ENCODE peak calls at places on chromosomes 6 and 20, in five cellular contexts. R, F, K, V and N are unnamed samples.

GRCh38 chr6:43511824-43512415 is 1.8 kb upstream of the LRRC73 start:
- DNase-seq in R (no peak), F (no peak), K (no peak), V (no peak), N (no peak)

GRCh38 chr6:118668761-118669411 is 17.5 kb upstream of the CEP85L start:
- DNase-seq in K (no peak), V (no peak), R (no peak), F (no peak), N (no peak)

GRCh38 chr20:34262488-34263288 is 21.5 kb downstream of the ASIP start:
- DNase-seq in R (no peak), F (no peak), K (no peak), V (no peak), N (no peak)

GRCh38 chr6:31935829-31936228 is 8.3 kb downstream of the C2 start:
- DNase-seq in R (no peak), V (no peak), K (no peak), F (no peak), N (no peak)

GRCh38 chr20:13397300-13397724 is 176.2 kb downstream of the ISM1 start:
- DNase-seq in R (no peak), K (no peak), V (no peak), F (no peak), N (no peak)

GRCh38 chr6:143000771-143001170 is 55.8 kb upstream of the HIVEP2 start:
- DNase-seq in V (no peak), R (no peak), F (no peak), K (no peak), N (no peak)

GRCh38 chr20:64074963-64075362 is 4.4 kb downstream of the RGS19 start:
- DNase-seq in K (no peak), R (no peak), F (no peak), V (no peak), N (no peak)

GRCh38 chr6:149266659-149267058 is 50.9 kb upstream of the TAB2 start:
- DNase-seq in V (no peak), R (no peak), F (no peak), K (no peak), N (no peak)

GRCh38 chr20:59016795-59017492 is 2.3 kb upstream of the TUBB1 start:
- DNase-seq in V (no peak), F (no peak), R (no peak), K (no peak), N (no peak)

GRCh38 chr20:63696628-63697356 is at the start of gene TNFRSF6B:
- DNase-seq in V (no peak), F (peak; percentile 86), R (no peak), K (no peak), N (peak; percentile 55)

GRCh38 chr6:63476302-63476701 is 96.0 kb upstream of the LOC128125822 start:
- DNase-seq in F (no peak), K (no peak), V (no peak), R (no peak), N (no peak)

GRCh38 chr20:51042657-51043247 is 19.8 kb upstream of the KCNG1 start:
- DNase-seq in R (peak; percentile 22), F (no peak), V (no peak), K (no peak), N (no peak)

GRCh38 chr20:44069203-44069931 is 117.6 kb downstream of the JPH2 start:
- DNase-seq in K (no peak), F (peak; percentile 77), V (no peak), R (no peak), N (no peak)

GRCh38 chr6:11785449-11785951 is 6.9 kb upstream of the ADTRP start:
- DNase-seq in F (no peak), V (no peak), K (no peak), R (no peak), N (no peak)

GRCh38 chr6:11783524-11784064 is 5.0 kb upstream of the ADTRP start:
- DNase-seq in F (no peak), K (no peak), R (no peak), V (no peak), N (no peak)

GRCh38 chr6:11784341-11784740 is 5.7 kb upstream of the ADTRP start:
- DNase-seq in R (no peak), K (no peak), V (no peak), F (no peak), N (no peak)

GRCh38 chr6:11788043-11788442 is 9.4 kb upstream of the ADTRP start:
- DNase-seq in K (no peak), F (no peak), R (no peak), V (no peak), N (no peak)

DNA sequence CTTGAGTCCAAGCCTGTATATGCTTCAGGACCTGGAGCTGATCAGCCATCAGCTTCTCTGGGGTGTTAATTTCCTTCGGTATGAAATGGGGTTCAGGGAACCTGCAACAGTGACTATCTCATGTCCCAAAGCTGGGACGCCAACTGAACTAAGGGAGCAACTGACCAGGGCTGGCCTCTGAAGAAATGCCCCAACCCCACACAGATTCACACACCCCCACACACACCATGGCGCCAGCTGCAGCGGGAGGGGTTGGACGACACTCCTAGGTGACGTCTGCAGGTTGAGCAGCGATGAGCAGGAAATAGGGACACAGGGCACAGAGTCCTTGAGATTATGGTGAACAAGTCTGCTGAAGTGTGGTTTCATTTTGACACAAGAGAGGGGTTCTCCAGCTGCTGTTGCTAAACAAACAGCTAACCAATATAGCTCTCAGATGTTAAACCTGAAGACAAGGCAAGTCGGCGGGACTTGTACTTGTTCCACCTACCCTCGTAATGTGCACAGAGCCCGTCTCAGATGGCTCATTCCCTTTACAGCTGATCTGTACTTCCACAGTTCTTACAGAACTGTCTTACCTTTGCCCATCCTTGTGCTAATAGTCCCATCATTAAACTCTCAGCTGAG is 7.5 kb upstream of the ADTRP start:
- DNase-seq in F (no peak), V (no peak), K (no peak), R (no peak), N (no peak)
- H3K4me3 ChIP-seq in F (no peak overlapping the region), V (no peak overlapping the region), K (no peak overlapping the region), R (no peak overlapping the region), N (no peak overlapping the region)

DNA sequence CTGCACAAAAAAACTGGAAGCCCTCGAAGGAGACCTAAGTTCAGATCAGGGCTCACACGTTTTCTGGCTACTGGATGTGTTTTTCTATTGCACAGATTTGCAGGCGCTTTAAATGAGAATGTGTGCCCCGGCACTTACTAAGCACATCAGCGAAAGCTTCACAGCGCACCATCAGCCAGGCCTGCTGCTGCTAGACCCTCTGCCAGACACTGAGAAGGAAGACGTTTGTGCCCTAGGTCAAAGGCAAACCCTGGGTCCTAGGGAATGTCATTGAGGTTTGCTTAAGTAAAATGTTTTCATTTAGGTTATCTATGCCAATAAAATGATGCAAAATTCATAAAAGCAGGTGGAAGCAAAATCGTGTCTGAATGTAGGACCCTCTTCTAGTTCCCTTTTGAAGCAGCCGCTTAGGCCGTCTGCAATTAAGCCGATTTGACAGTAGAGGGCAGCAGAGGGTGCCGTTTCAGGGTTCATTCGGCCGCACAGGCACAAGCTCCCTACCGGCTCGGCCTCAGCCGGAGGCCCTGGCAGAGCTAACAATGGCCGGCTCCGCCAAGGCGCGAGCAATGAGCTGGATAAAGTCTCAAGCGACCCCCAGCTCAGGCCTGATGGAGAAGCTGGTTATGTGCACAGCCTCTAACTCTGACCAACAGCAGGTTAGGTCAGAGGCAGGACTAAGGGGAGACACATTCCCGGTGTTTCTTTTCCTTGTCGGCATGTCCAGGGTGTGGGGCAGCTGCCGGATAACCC is 107.2 kb upstream of the FOXA2 start:
- DNase-seq in K (peak; percentile 38), F (peak; percentile 94), R (peak; percentile 51), V (peak; percentile 89), N (peak; percentile 68)
- H3K4me3 ChIP-seq in K (no peak overlapping the region), F (no peak overlapping the region), R (no peak overlapping the region), V (no peak overlapping the region), N (no peak overlapping the region)

GRCh38 chr20:10906830-10907229 is 233.0 kb upstream of the JAG1 start:
- DNase-seq in V (no peak), K (no peak), F (no peak), R (no peak), N (no peak)
- H3K4me3 ChIP-seq in V (no peak overlapping the region), K (no peak overlapping the region), F (no peak overlapping the region), R (no peak overlapping the region), N (no peak overlapping the region)

DNA sequence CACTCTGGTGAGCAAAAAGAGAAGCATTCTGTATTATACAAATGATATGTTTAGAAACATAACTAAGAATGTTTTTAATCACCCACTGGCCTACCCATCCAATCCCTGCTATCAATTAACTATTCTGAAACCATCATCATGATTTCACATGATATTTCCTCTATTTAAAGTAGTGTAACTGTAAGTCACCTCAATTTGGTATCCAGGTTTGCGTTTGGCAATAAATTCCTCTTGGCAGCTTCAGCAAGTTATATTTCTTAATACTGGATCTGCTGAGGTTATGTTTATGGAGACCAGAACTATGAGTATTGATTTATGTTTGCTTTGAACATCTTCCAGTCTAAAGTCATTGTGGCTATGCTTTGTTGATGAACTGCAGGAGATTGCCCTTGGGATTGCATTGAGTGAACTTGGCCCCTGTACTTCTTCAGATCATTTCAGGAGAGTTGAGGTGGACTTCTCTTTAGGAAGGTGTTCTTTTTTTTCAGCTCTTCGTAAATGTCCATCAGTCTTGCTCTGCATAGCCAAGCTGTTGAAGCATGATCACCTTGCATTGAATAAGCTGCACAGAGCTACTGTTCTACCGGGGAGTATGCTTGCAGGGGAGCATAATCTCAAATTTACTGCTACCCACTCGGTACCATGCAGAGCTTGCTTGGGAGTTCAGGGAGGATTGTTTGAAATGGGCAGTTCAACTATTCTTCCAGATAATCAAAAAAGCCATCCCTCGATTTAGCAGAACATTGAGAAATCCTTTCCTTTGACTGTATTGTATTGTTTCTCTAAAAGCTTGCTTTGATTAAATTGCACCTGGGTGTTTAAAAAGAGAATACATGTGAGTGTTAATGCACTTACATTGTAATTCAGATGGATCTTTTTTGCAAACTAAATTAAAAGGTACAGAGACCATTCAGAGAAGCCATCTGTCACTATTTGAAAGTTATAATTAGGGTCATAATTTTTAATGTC is 332.4 kb downstream of the UTRN start:
- DNase-seq in V (no peak), R (no peak), F (no peak), K (no peak), N (no peak)
- H3K4me3 ChIP-seq in V (no peak overlapping the region), R (no peak overlapping the region), F (no peak overlapping the region), K (no peak overlapping the region), N (no peak overlapping the region)